ENCODE peak calls at places on chromosomes 16 and 17, in five cellular contexts. One of them, this sample, is unnamed.

GRCh38 chr17:74682028-74682427 is 30.7 kb downstream of the CD300LF start:
- DNase-seq in RWPE1: no peak
- DNase-seq in upper lobe of left lung: no peak
- DNase-seq in T-helper 2 cell: no peak
- DNase-seq in H1: no peak
- DNase-seq in this sample: no peak

GRCh38 chr16:11235703-11235991 is 20.4 kb downstream of the SOCS1 start:
- DNase-seq in T-helper 2 cell: no peak
- DNase-seq in RWPE1: no peak
- DNase-seq in upper lobe of left lung: no peak
- DNase-seq in H1: no peak
- DNase-seq in this sample: no peak

GRCh38 chr17:81563861-81564586 is 11.9 kb upstream of the FAAP100 start:
- DNase-seq in H1: no peak
- DNase-seq in upper lobe of left lung: peak
- DNase-seq in RWPE1: no peak
- DNase-seq in T-helper 2 cell: no peak
- DNase-seq in this sample: no peak

GRCh38 chr17:49859991-49860953 is 12.4 kb upstream of the TAC4 start:
- DNase-seq in upper lobe of left lung: peak
- DNase-seq in T-helper 2 cell: no peak
- DNase-seq in H1: no peak
- DNase-seq in RWPE1: no peak
- DNase-seq in this sample: no peak

GRCh38 chr17:65064452-65065019 is 8.0 kb upstream of the GNA13 start:
- DNase-seq in T-helper 2 cell: no peak
- DNase-seq in RWPE1: peak
- DNase-seq in upper lobe of left lung: no peak
- DNase-seq in H1: no peak
- DNase-seq in this sample: no peak

GRCh38 chr16:4713663-4714501 is 20.2 kb downstream of the ANKS3 start:
- DNase-seq in H1: no peak
- DNase-seq in T-helper 2 cell: no peak
- DNase-seq in upper lobe of left lung: no peak
- DNase-seq in RWPE1: no peak
- DNase-seq in this sample: no peak

GRCh38 chr16:3494574-3494973 is 715 bp downstream of the C16orf90 start:
- DNase-seq in H1: no peak
- DNase-seq in T-helper 2 cell: no peak
- DNase-seq in upper lobe of left lung: no peak
- DNase-seq in RWPE1: no peak
- DNase-seq in this sample: no peak

GRCh38 chr17:35149941-35150340 is 2.3 kb downstream of the UNC45B start:
- DNase-seq in H1: no peak
- DNase-seq in T-helper 2 cell: no peak
- DNase-seq in RWPE1: no peak
- DNase-seq in upper lobe of left lung: no peak
- DNase-seq in this sample: no peak

GRCh38 chr17:36856921-36857381 is 80.3 kb upstream of the LHX1 start:
- DNase-seq in upper lobe of left lung: no peak
- DNase-seq in RWPE1: no peak
- DNase-seq in T-helper 2 cell: no peak
- DNase-seq in H1: no peak
- DNase-seq in this sample: no peak

GRCh38 chr16:65817066-65817465 is 549.4 kb upstream of the CDH5 start:
- DNase-seq in upper lobe of left lung: no peak
- DNase-seq in T-helper 2 cell: no peak
- DNase-seq in H1: no peak
- DNase-seq in RWPE1: no peak
- DNase-seq in this sample: no peak

GRCh38 chr17:13940858-13941665 is 128.2 kb upstream of the COX10 start:
- DNase-seq in RWPE1: peak
- DNase-seq in T-helper 2 cell: no peak
- DNase-seq in H1: no peak
- DNase-seq in upper lobe of left lung: no peak
- DNase-seq in this sample: no peak

GRCh38 chr17:1241904-1242303 is 28.3 kb upstream of the BHLHA9 start:
- DNase-seq in upper lobe of left lung: no peak
- DNase-seq in H1: no peak
- DNase-seq in T-helper 2 cell: no peak
- DNase-seq in RWPE1: no peak
- DNase-seq in this sample: no peak

GRCh38 chr17:40452921-40453378 is 9.7 kb downstream of the IGFBP4 start:
- DNase-seq in H1: no peak
- DNase-seq in T-helper 2 cell: no peak
- DNase-seq in RWPE1: peak
- DNase-seq in upper lobe of left lung: no peak
- DNase-seq in this sample: no peak

GRCh38 chr17:42563543-42563942 is 1.6 kb downstream of the COASY start:
- DNase-seq in RWPE1: no peak
- DNase-seq in upper lobe of left lung: peak
- DNase-seq in H1: no peak
- DNase-seq in T-helper 2 cell: no peak
- DNase-seq in this sample: no peak

GRCh38 chr16:1458336-1458976 is 14.1 kb upstream of the CCDC154 start:
- DNase-seq in RWPE1: no peak
- DNase-seq in T-helper 2 cell: no peak
- DNase-seq in H1: peak
- DNase-seq in upper lobe of left lung: no peak
- DNase-seq in this sample: no peak

GRCh38 chr16:23354246-23354645 is 52.1 kb downstream of the SCNN1B start:
- DNase-seq in upper lobe of left lung: no peak
- DNase-seq in RWPE1: no peak
- DNase-seq in T-helper 2 cell: no peak
- DNase-seq in H1: no peak
- DNase-seq in this sample: no peak

GRCh38 chr17:73667184-73667959 is 23.1 kb upstream of the SDK2 start:
- DNase-seq in upper lobe of left lung: peak
- DNase-seq in T-helper 2 cell: no peak
- DNase-seq in H1: no peak
- DNase-seq in RWPE1: no peak
- DNase-seq in this sample: no peak

GRCh38 chr16:31029272-31029671 is 4.1 kb upstream of the STX4 start:
- DNase-seq in upper lobe of left lung: no peak
- DNase-seq in RWPE1: no peak
- DNase-seq in H1: no peak
- DNase-seq in T-helper 2 cell: no peak
- DNase-seq in this sample: no peak

GRCh38 chr17:1158879-1159278 is 20.9 kb downstream of the ABR start:
- DNase-seq in H1: no peak
- DNase-seq in RWPE1: no peak
- DNase-seq in upper lobe of left lung: no peak
- DNase-seq in T-helper 2 cell: no peak
- DNase-seq in this sample: no peak

GRCh38 chr17:65638221-65638940 is 76.9 kb upstream of the AXIN2 start:
- DNase-seq in H1: no peak
- DNase-seq in upper lobe of left lung: no peak
- DNase-seq in T-helper 2 cell: no peak
- DNase-seq in RWPE1: no peak
- DNase-seq in this sample: no peak

GRCh38 chr16:50861926-50862325 is 120.0 kb downstream of the CYLD start:
- DNase-seq in RWPE1: peak
- DNase-seq in H1: no peak
- DNase-seq in upper lobe of left lung: no peak
- DNase-seq in T-helper 2 cell: no peak
- DNase-seq in this sample: no peak

GRCh38 chr17:55576237-55576998 is 65.2 kb upstream of the SMIM36 start:
- DNase-seq in T-helper 2 cell: no peak
- DNase-seq in upper lobe of left lung: no peak
- DNase-seq in RWPE1: peak
- DNase-seq in H1: no peak
- DNase-seq in this sample: no peak

GRCh38 chr17:82000803-82001649 is 21.7 kb downstream of the CENPX start:
- DNase-seq in RWPE1: no peak
- DNase-seq in upper lobe of left lung: no peak
- DNase-seq in H1: peak
- DNase-seq in T-helper 2 cell: no peak
- DNase-seq in this sample: no peak

GRCh38 chr17:8051831-8052230 is 13.0 kb downstream of the ALOX15B start:
- DNase-seq in RWPE1: no peak
- DNase-seq in upper lobe of left lung: no peak
- DNase-seq in T-helper 2 cell: no peak
- DNase-seq in H1: no peak
- DNase-seq in this sample: no peak

GRCh38 chr16:63289834-63290460 is 1253.7 kb upstream of the CDH8 start:
- DNase-seq in upper lobe of left lung: peak
- DNase-seq in T-helper 2 cell: no peak
- DNase-seq in H1: peak
- DNase-seq in RWPE1: peak
- DNase-seq in this sample: no peak

GRCh38 chr16:20867585-20867984 is 32.6 kb downstream of the DCUN1D3 start:
- DNase-seq in RWPE1: no peak
- DNase-seq in T-helper 2 cell: no peak
- DNase-seq in H1: no peak
- DNase-seq in upper lobe of left lung: no peak
- DNase-seq in this sample: no peak

GRCh38 chr16:48129926-48130325 is 25.9 kb downstream of the ABCC12 start:
- DNase-seq in H1: no peak
- DNase-seq in T-helper 2 cell: no peak
- DNase-seq in RWPE1: no peak
- DNase-seq in upper lobe of left lung: no peak
- DNase-seq in this sample: no peak

GRCh38 chr17:73998246-73999220 is 204.9 kb upstream of the RPL38 start:
- DNase-seq in H1: peak
- DNase-seq in RWPE1: peak
- DNase-seq in upper lobe of left lung: peak
- DNase-seq in T-helper 2 cell: no peak
- DNase-seq in this sample: no peak

GRCh38 chr17:73798111-73798748 is 154.0 kb upstream of the SDK2 start:
- DNase-seq in H1: no peak
- DNase-seq in upper lobe of left lung: no peak
- DNase-seq in RWPE1: peak
- DNase-seq in T-helper 2 cell: no peak
- DNase-seq in this sample: no peak

GRCh38 chr17:41692722-41693521 is 4.2 kb downstream of the EIF1 start:
- DNase-seq in RWPE1: no peak
- DNase-seq in upper lobe of left lung: no peak
- DNase-seq in T-helper 2 cell: no peak
- DNase-seq in H1: no peak
- DNase-seq in this sample: no peak

GRCh38 chr16:9437115-9437514 is 345.7 kb downstream of the HAPSTR1 start:
- DNase-seq in H1: no peak
- DNase-seq in RWPE1: no peak
- DNase-seq in upper lobe of left lung: no peak
- DNase-seq in T-helper 2 cell: no peak
- DNase-seq in this sample: no peak

GRCh38 chr16:85759136-85759535 is 8.2 kb upstream of the C16orf74 start:
- DNase-seq in H1: no peak
- DNase-seq in RWPE1: no peak
- DNase-seq in T-helper 2 cell: no peak
- DNase-seq in upper lobe of left lung: no peak
- DNase-seq in this sample: no peak

GRCh38 chr16:53053967-53054669 is 673 bp upstream of the CHD9 start:
- DNase-seq in upper lobe of left lung: peak
- DNase-seq in T-helper 2 cell: no peak
- DNase-seq in RWPE1: no peak
- DNase-seq in H1: no peak
- DNase-seq in this sample: no peak